ENCODE peak calls at places on chromosome 22, in ten cellular contexts. One of them, this sample, is unnamed.

GRCh38 chr22:28560005-28560742 is 119.5 kb downstream of the TTC28 start:
- DNase-seq in lower leg skin: no peak
- DNase-seq in NCI-H526: no peak
- DNase-seq in brain pericyte: no peak
- DNase-seq in HS-5: peak; percentile 46
- DNase-seq in ACHN: no peak
- DNase-seq in progenitor cell of endocrine pancreas: no peak
- DNase-seq in HT-29: no peak
- DNase-seq in MM.1S: no peak
- DNase-seq in hepatocyte: peak; percentile 36
- DNase-seq in this sample: no peak

GRCh38 chr22:28027453-28028448 is 108.7 kb upstream of the PITPNB start:
- DNase-seq in lower leg skin: no peak
- DNase-seq in NCI-H526: no peak
- DNase-seq in brain pericyte: no peak
- DNase-seq in HS-5: no peak
- DNase-seq in ACHN: peak; percentile 15
- DNase-seq in progenitor cell of endocrine pancreas: no peak
- DNase-seq in HT-29: no peak
- DNase-seq in MM.1S: no peak
- DNase-seq in hepatocyte: no peak
- DNase-seq in this sample: no peak

GRCh38 chr22:45608763-45609180 is 62.9 kb upstream of the ATXN10 start:
- DNase-seq in lower leg skin: no peak
- DNase-seq in NCI-H526: no peak
- DNase-seq in brain pericyte: no peak
- DNase-seq in HS-5: peak; percentile 87
- DNase-seq in ACHN: peak; percentile 91
- DNase-seq in progenitor cell of endocrine pancreas: no peak
- DNase-seq in HT-29: no peak
- DNase-seq in MM.1S: peak; percentile 20
- DNase-seq in hepatocyte: no peak
- DNase-seq in this sample: no peak

GRCh38 chr22:19129871-19130270 is 1.2 kb upstream of the TSSK2 start:
- DNase-seq in lower leg skin: peak; percentile 54
- DNase-seq in NCI-H526: no peak
- DNase-seq in brain pericyte: no peak
- DNase-seq in HS-5: no peak
- DNase-seq in ACHN: no peak
- DNase-seq in progenitor cell of endocrine pancreas: no peak
- DNase-seq in HT-29: no peak
- DNase-seq in MM.1S: no peak
- DNase-seq in hepatocyte: no peak
- DNase-seq in this sample: no peak

GRCh38 chr22:26610072-26610958 is 7.5 kb downstream of the CRYBB1 start:
- DNase-seq in lower leg skin: no peak
- DNase-seq in NCI-H526: no peak
- DNase-seq in brain pericyte: peak; percentile 55
- DNase-seq in HS-5: peak; percentile 85
- DNase-seq in ACHN: peak; percentile 82
- DNase-seq in progenitor cell of endocrine pancreas: no peak
- DNase-seq in HT-29: no peak
- DNase-seq in MM.1S: peak; percentile 95
- DNase-seq in hepatocyte: no peak
- DNase-seq in this sample: no peak

GRCh38 chr22:49783926-49784629 is 43.6 kb downstream of the BRD1 start:
- DNase-seq in lower leg skin: no peak
- DNase-seq in NCI-H526: no peak
- DNase-seq in brain pericyte: no peak
- DNase-seq in HS-5: no peak
- DNase-seq in ACHN: no peak
- DNase-seq in progenitor cell of endocrine pancreas: no peak
- DNase-seq in HT-29: no peak
- DNase-seq in MM.1S: no peak
- DNase-seq in hepatocyte: no peak
- DNase-seq in this sample: no peak

GRCh38 chr22:37000676-37001534 is 18.3 kb downstream of the TST start:
- DNase-seq in lower leg skin: no peak
- DNase-seq in NCI-H526: no peak
- DNase-seq in brain pericyte: no peak
- DNase-seq in HS-5: no peak
- DNase-seq in ACHN: no peak
- DNase-seq in progenitor cell of endocrine pancreas: no peak
- DNase-seq in HT-29: no peak
- DNase-seq in MM.1S: no peak
- DNase-seq in hepatocyte: no peak
- DNase-seq in this sample: no peak

GRCh38 chr22:30204742-30205111 is 41.8 kb downstream of the LIF start:
- DNase-seq in lower leg skin: no peak
- DNase-seq in NCI-H526: no peak
- DNase-seq in brain pericyte: peak; percentile 53
- DNase-seq in HS-5: no peak
- DNase-seq in ACHN: no peak
- DNase-seq in progenitor cell of endocrine pancreas: no peak
- DNase-seq in HT-29: no peak
- DNase-seq in MM.1S: no peak
- DNase-seq in hepatocyte: peak; percentile 67
- DNase-seq in this sample: no peak

GRCh38 chr22:43846966-43847365 is 15.3 kb downstream of the SULT4A1 start:
- DNase-seq in lower leg skin: no peak
- DNase-seq in NCI-H526: no peak
- DNase-seq in brain pericyte: no peak
- DNase-seq in HS-5: no peak
- DNase-seq in ACHN: no peak
- DNase-seq in progenitor cell of endocrine pancreas: no peak
- DNase-seq in HT-29: no peak
- DNase-seq in MM.1S: no peak
- DNase-seq in hepatocyte: no peak
- DNase-seq in this sample: no peak

GRCh38 chr22:37147186-37147990 is 2.3 kb downstream of the IL2RB start:
- DNase-seq in lower leg skin: no peak
- DNase-seq in NCI-H526: no peak
- DNase-seq in brain pericyte: no peak
- DNase-seq in HS-5: no peak
- DNase-seq in ACHN: no peak
- DNase-seq in progenitor cell of endocrine pancreas: no peak
- DNase-seq in HT-29: no peak
- DNase-seq in MM.1S: no peak
- DNase-seq in hepatocyte: no peak
- DNase-seq in this sample: no peak

GRCh38 chr22:44523981-44524759 is 26.1 kb upstream of the RTL6 start:
- DNase-seq in lower leg skin: no peak
- DNase-seq in NCI-H526: no peak
- DNase-seq in brain pericyte: no peak
- DNase-seq in HS-5: peak; percentile 40
- DNase-seq in ACHN: no peak
- DNase-seq in progenitor cell of endocrine pancreas: no peak
- DNase-seq in HT-29: no peak
- DNase-seq in MM.1S: no peak
- DNase-seq in hepatocyte: peak; percentile 76
- DNase-seq in this sample: no peak

GRCh38 chr22:23387827-23388491 is 192.1 kb downstream of the IGLL1 start:
- DNase-seq in lower leg skin: no peak
- DNase-seq in NCI-H526: no peak
- DNase-seq in brain pericyte: no peak
- DNase-seq in HS-5: no peak
- DNase-seq in ACHN: no peak
- DNase-seq in progenitor cell of endocrine pancreas: no peak
- DNase-seq in HT-29: no peak
- DNase-seq in MM.1S: no peak
- DNase-seq in hepatocyte: no peak
- DNase-seq in this sample: no peak

GRCh38 chr22:29346659-29347058 is 31.2 kb upstream of the RASL10A start:
- DNase-seq in lower leg skin: no peak
- DNase-seq in NCI-H526: peak; percentile 2
- DNase-seq in brain pericyte: no peak
- DNase-seq in HS-5: no peak
- DNase-seq in ACHN: no peak
- DNase-seq in progenitor cell of endocrine pancreas: no peak
- DNase-seq in HT-29: no peak
- DNase-seq in MM.1S: no peak
- DNase-seq in hepatocyte: no peak
- DNase-seq in this sample: no peak

GRCh38 chr22:37464181-37464580 is 22.0 kb downstream of the MFNG start:
- DNase-seq in lower leg skin: no peak
- DNase-seq in NCI-H526: no peak
- DNase-seq in brain pericyte: no peak
- DNase-seq in HS-5: no peak
- DNase-seq in ACHN: no peak
- DNase-seq in progenitor cell of endocrine pancreas: no peak
- DNase-seq in HT-29: no peak
- DNase-seq in MM.1S: no peak
- DNase-seq in hepatocyte: no peak
- DNase-seq in this sample: no peak

GRCh38 chr22:42275970-42276369 is 5.5 kb upstream of the TCF20 start:
- DNase-seq in lower leg skin: no peak
- DNase-seq in NCI-H526: no peak
- DNase-seq in brain pericyte: no peak
- DNase-seq in HS-5: no peak
- DNase-seq in ACHN: no peak
- DNase-seq in progenitor cell of endocrine pancreas: no peak
- DNase-seq in HT-29: no peak
- DNase-seq in MM.1S: no peak
- DNase-seq in hepatocyte: no peak
- DNase-seq in this sample: no peak

GRCh38 chr22:50196256-50196655 is 4.6 kb upstream of the SELENOO start:
- DNase-seq in lower leg skin: no peak
- DNase-seq in NCI-H526: no peak
- DNase-seq in brain pericyte: no peak
- DNase-seq in HS-5: no peak
- DNase-seq in ACHN: no peak
- DNase-seq in progenitor cell of endocrine pancreas: no peak
- DNase-seq in HT-29: no peak
- DNase-seq in MM.1S: no peak
- DNase-seq in hepatocyte: no peak
- DNase-seq in this sample: no peak

GRCh38 chr22:48888466-48889208 is 939.0 kb downstream of the BRD1 start:
- DNase-seq in lower leg skin: no peak
- DNase-seq in NCI-H526: no peak
- DNase-seq in brain pericyte: no peak
- DNase-seq in HS-5: no peak
- DNase-seq in ACHN: no peak
- DNase-seq in progenitor cell of endocrine pancreas: no peak
- DNase-seq in HT-29: no peak
- DNase-seq in MM.1S: no peak
- DNase-seq in hepatocyte: no peak
- DNase-seq in this sample: no peak

GRCh38 chr22:47798229-47798628 is 1035.8 kb downstream of the TBC1D22A start:
- DNase-seq in lower leg skin: no peak
- DNase-seq in NCI-H526: no peak
- DNase-seq in brain pericyte: no peak
- DNase-seq in HS-5: no peak
- DNase-seq in ACHN: no peak
- DNase-seq in progenitor cell of endocrine pancreas: no peak
- DNase-seq in HT-29: no peak
- DNase-seq in MM.1S: no peak
- DNase-seq in hepatocyte: no peak
- DNase-seq in this sample: no peak